ENCODE peak calls at places on chromosome 3, in nine cellular contexts. U is GM19239, Y is iPS-NIHi11, I is NCI-H774, W is T-helper 1 cell, A is AG20443, J is GM23248, B is ELR, L is uterus. D is an unnamed sample.

GRCh38 chr3:191350389-191351090 is 20.2 kb upstream of the UTS2B start:
- DNase-seq in U (no peak), Y (no peak), I (no peak), W (no peak), A (no peak), J (no peak), B (peak), L (no peak), D (no peak)

GRCh38 chr3:135240426-135240825 is 445.4 kb downstream of the EPHB1 start:
- DNase-seq in U (no peak), Y (peak), I (no peak), W (no peak), A (no peak), J (no peak), B (no peak), L (no peak), D (no peak)

GRCh38 chr3:10955694-10956453 is 36.7 kb upstream of the SLC6A1 start:
- DNase-seq in U (no peak), Y (no peak), I (no peak), W (no peak), A (no peak), J (no peak), B (no peak), L (peak), D (no peak)

GRCh38 chr3:179840985-179841384 is 188.1 kb downstream of the USP13 start:
- DNase-seq in U (no peak), Y (peak), I (no peak), W (no peak), A (peak), J (peak), B (peak), L (no peak), D (no peak)

GRCh38 chr3:135800071-135800549 is 165.4 kb upstream of the PPP2R3A start:
- DNase-seq in U (no peak), Y (no peak), I (no peak), W (no peak), A (no peak), J (no peak), B (no peak), L (no peak), D (no peak)

GRCh38 chr3:81790117-81790516 is 28.7 kb upstream of the GBE1 start:
- DNase-seq in U (no peak), Y (no peak), I (no peak), W (no peak), A (no peak), J (no peak), B (no peak), L (no peak), D (no peak)

GRCh38 chr3:171374661-171375285 is 85.4 kb downstream of the TNIK start:
- DNase-seq in U (no peak), Y (no peak), I (no peak), W (no peak), A (peak), J (peak), B (peak), L (no peak), D (no peak)

GRCh38 chr3:111538687-111539086 is 3.3 kb upstream of the CD96 start:
- DNase-seq in U (no peak), Y (no peak), I (no peak), W (no peak), A (no peak), J (peak), B (peak), L (no peak), D (no peak)

GRCh38 chr3:164730810-164731209 is 347.5 kb downstream of the SI start:
- DNase-seq in U (no peak), Y (no peak), I (no peak), W (no peak), A (no peak), J (no peak), B (peak), L (no peak), D (no peak)

GRCh38 chr3:114450008-114450596 is 156.3 kb downstream of the TIGIT start:
- DNase-seq in U (no peak), Y (no peak), I (no peak), W (no peak), A (no peak), J (no peak), B (no peak), L (no peak), D (no peak)

GRCh38 chr3:171865191-171865865 is 22.2 kb downstream of the TMEM212 start:
- DNase-seq in U (no peak), Y (no peak), I (no peak), W (no peak), A (no peak), J (peak), B (peak), L (no peak), D (no peak)

GRCh38 chr3:121075191-121075590 is 167.2 kb downstream of the STXBP5L start:
- DNase-seq in U (no peak), Y (no peak), I (no peak), W (no peak), A (no peak), J (no peak), B (no peak), L (no peak), D (no peak)

GRCh38 chr3:173800154-173800553 is 402.6 kb downstream of the NLGN1 start:
- DNase-seq in U (no peak), Y (no peak), I (no peak), W (no peak), A (no peak), J (no peak), B (no peak), L (no peak), D (no peak)

GRCh38 chr3:182486459-182486858 is 306.8 kb upstream of the ATP11B start:
- DNase-seq in U (no peak), Y (no peak), I (peak), W (no peak), A (no peak), J (no peak), B (no peak), L (no peak), D (no peak)

GRCh38 chr3:97938444-97938843 is 33.8 kb downstream of the RIOX2 start:
- DNase-seq in U (no peak), Y (no peak), I (no peak), W (no peak), A (no peak), J (peak), B (no peak), L (no peak), D (no peak)

GRCh38 chr3:51944541-51945021 is 2.4 kb downstream of the PARP3 start:
- DNase-seq in U (no peak), Y (no peak), I (no peak), W (no peak), A (no peak), J (no peak), B (no peak), L (no peak), D (no peak)

GRCh38 chr3:187822402-187822801 is 77.1 kb upstream of the BCL6 start:
- DNase-seq in U (no peak), Y (no peak), I (no peak), W (no peak), A (no peak), J (no peak), B (no peak), L (no peak), D (no peak)

GRCh38 chr3:30681276-30682211 is 75.1 kb downstream of the TGFBR2 start:
- DNase-seq in U (no peak), Y (no peak), I (no peak), W (no peak), A (peak), J (peak), B (peak), L (peak), D (no peak)

GRCh38 chr3:25448750-25449684 is 21.0 kb downstream of the RARB start:
- DNase-seq in U (no peak), Y (peak), I (no peak), W (no peak), A (peak), J (peak), B (peak), L (peak), D (no peak)

GRCh38 chr3:122530164-122530563 is 15.4 kb upstream of the KPNA1 start:
- DNase-seq in U (no peak), Y (no peak), I (no peak), W (no peak), A (no peak), J (no peak), B (no peak), L (no peak), D (no peak)

GRCh38 chr3:71428841-71429609 is 154.5 kb downstream of the FOXP1 start:
- DNase-seq in U (no peak), Y (no peak), I (no peak), W (no peak), A (peak), J (peak), B (no peak), L (no peak), D (no peak)

GRCh38 chr3:149703474-149703873 is 45.6 kb upstream of the WWTR1 start:
- DNase-seq in U (no peak), Y (no peak), I (no peak), W (no peak), A (peak), J (peak), B (peak), L (peak), D (no peak)

GRCh38 chr3:126104742-126105605 is 21.1 kb upstream of the SLC41A3 start:
- DNase-seq in U (no peak), Y (peak), I (no peak), W (no peak), A (no peak), J (no peak), B (no peak), L (no peak), D (no peak)

D was measured in effector memory CD4-positive, alpha-beta T cell.